ENCODE peak calls at places on chromosomes 3 and 15, in eight cellular contexts. P, E, K, G, U, R, Z and J are unnamed samples. For H3K36me3, the result is how much of the 10 kb centered on the place peaks cover.

GRCh38 chr15:44545934-44546802 is 9.2 kb downstream of the EIF3J start:
- DNase-seq in R (no peak), Z (no peak), E (no peak), G (no peak), P (peak), U (no peak), K (no peak), J (peak)

GRCh38 chr3:140296796-140297352 is 361.9 kb downstream of the CLSTN2 start:
- DNase-seq in E (no peak), G (peak), R (no peak), P (no peak), K (no peak), Z (no peak), U (no peak), J (peak)

GRCh38 chr3:88957751-88958452 is 149.5 kb upstream of the EPHA3 start:
- DNase-seq in G (no peak), K (no peak), E (no peak), R (no peak), Z (no peak), U (no peak), P (peak), J (peak)

GRCh38 chr3:50299929-50300680 is 900 bp upstream of the HYAL3 start:
- DNase-seq in U (peak), R (peak), K (no peak), Z (peak), E (no peak), G (no peak), P (no peak), J (peak)

GRCh38 chr3:125121246-125122010 is 65.6 kb upstream of the HEG1 start:
- DNase-seq in Z (no peak), P (no peak), U (no peak), K (peak), R (no peak), E (no peak), G (no peak), J (no peak)

GRCh38 chr15:84855032-84855645 is 29.3 kb upstream of the SLC28A1 start:
- DNase-seq in K (no peak), E (no peak), P (no peak), R (no peak), U (no peak), G (no peak), Z (no peak), J (no peak)

GRCh38 chr15:38589502-38589901 is 24.9 kb upstream of the RASGRP1 start:
- DNase-seq in R (no peak), K (no peak), P (peak), U (no peak), G (peak), E (no peak), Z (no peak), J (peak)

GRCh38 chr3:158743664-158744566 is 11.7 kb upstream of the RARRES1 start:
- DNase-seq in R (no peak), P (no peak), E (no peak), G (no peak), U (no peak), Z (no peak), K (no peak), J (no peak)

GRCh38 chr3:139745831-139746230 is 68.1 kb upstream of the NMNAT3 start:
- DNase-seq in Z (no peak), E (no peak), G (peak), U (no peak), P (peak), R (no peak), K (no peak), J (peak)

GRCh38 chr3:6807967-6808588 is 52.8 kb upstream of the GRM7 start:
- DNase-seq in P (no peak), G (peak), K (no peak), R (no peak), U (no peak), E (no peak), Z (no peak), J (peak)

GRCh38 chr3:17645074-17645698 is 97.2 kb downstream of the TBC1D5 start:
- DNase-seq in E (no peak), K (peak), P (peak), G (peak), U (no peak), Z (peak), R (no peak), J (peak)

GRCh38 chr3:107452436-107452835 is 70.3 kb upstream of the BBX start:
- DNase-seq in U (no peak), G (no peak), P (no peak), E (no peak), K (no peak), Z (no peak), R (no peak), J (peak)

GRCh38 chr3:58122936-58123700 is 87.7 kb downstream of the DNASE1L3 start:
- DNase-seq in E (no peak), U (no peak), K (no peak), Z (no peak), G (no peak), R (no peak), P (no peak), J (no peak)
- H3K36me3 ChIP-seq in E (half or more), U (half or more), K (under half), Z (under half), G (under half), R (half or more), P (under half), J (half or more)

GRCh38 chr3:71148455-71149060 is 435.0 kb downstream of the FOXP1 start:
- DNase-seq in P (no peak), R (no peak), E (no peak), G (no peak), K (no peak), Z (no peak), U (no peak), J (no peak)

GRCh38 chr3:71144525-71145253 is 438.8 kb downstream of the FOXP1 start:
- DNase-seq in Z (no peak), P (no peak), R (no peak), U (no peak), E (no peak), K (no peak), G (no peak), J (no peak)

GRCh38 chr3:71143493-71143892 is 440.0 kb downstream of the FOXP1 start:
- DNase-seq in G (no peak), U (no peak), E (no peak), P (no peak), R (no peak), Z (no peak), K (no peak), J (no peak)

GRCh38 chr3:71145954-71146353 is 437.6 kb downstream of the FOXP1 start:
- DNase-seq in E (no peak), K (no peak), P (no peak), R (no peak), U (no peak), Z (no peak), G (no peak), J (no peak)

GRCh38 chr3:71146673-71147072 is 436.9 kb downstream of the FOXP1 start:
- DNase-seq in R (no peak), U (no peak), E (no peak), P (no peak), K (no peak), G (no peak), Z (no peak), J (no peak)
- H3K36me3 ChIP-seq in R (under half), U (under half), E (under half), P (under half), K (under half), G (under half), Z (under half), J (under half)

GRCh38 chr3:127578802-127579201 is 11.7 kb downstream of the TPRA1 start:
- DNase-seq in R (no peak), E (no peak), K (no peak), Z (no peak), U (no peak), G (no peak), P (no peak), J (no peak)

GRCh38 chr3:127578168-127578567 is 12.4 kb downstream of the TPRA1 start:
- DNase-seq in E (no peak), Z (no peak), R (no peak), U (no peak), P (no peak), K (no peak), G (no peak), J (no peak)

GRCh38 chr3:127580327-127581060 is 10.0 kb downstream of the TPRA1 start:
- DNase-seq in R (no peak), G (no peak), Z (no peak), P (no peak), E (no peak), U (no peak), K (no peak), J (no peak)

GRCh38 chr3:127574880-127575878 is 15.4 kb downstream of the TPRA1 start:
- DNase-seq in U (peak), Z (peak), G (peak), E (peak), P (peak), R (peak), K (peak), J (peak)

DNA sequence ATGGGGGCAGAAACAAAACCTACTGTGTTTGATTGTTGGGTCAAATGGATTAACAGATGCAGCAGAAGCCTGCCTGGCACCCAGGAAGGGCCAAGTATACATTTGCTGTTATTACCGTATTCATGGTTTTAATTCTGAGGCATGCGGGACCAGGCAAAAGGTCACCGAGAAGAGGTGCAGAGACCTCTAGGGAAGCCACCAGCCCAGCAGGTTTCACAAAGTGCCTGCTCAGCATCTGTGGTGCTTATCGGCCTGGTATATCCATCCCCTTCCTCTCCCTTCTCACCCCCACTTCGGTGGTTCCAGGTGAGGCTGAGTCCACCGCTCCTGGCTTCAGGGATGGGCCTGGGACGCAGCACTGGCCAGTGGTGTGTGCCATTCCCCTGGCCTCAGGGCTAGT is 13.1 kb downstream of the TPRA1 start:
- DNase-seq in R (no peak), Z (no peak), U (no peak), P (no peak), G (no peak), K (no peak), E (no peak), J (no peak)
- H3K36me3 ChIP-seq in R (under half), Z (under half), U (under half), P (under half), G (under half), K (under half), E (under half), J (under half)

GRCh38 chr15:73298522-73298921 is 70.2 kb downstream of the HCN4 start:
- DNase-seq in R (no peak), Z (no peak), P (no peak), G (no peak), K (no peak), U (no peak), E (no peak), J (no peak)

GRCh38 chr15:73293773-73294172 is 75.0 kb downstream of the HCN4 start:
- DNase-seq in Z (no peak), K (no peak), R (no peak), P (no peak), E (no peak), U (no peak), G (peak), J (no peak)

GRCh38 chr15:73295630-73296286 is 73.0 kb downstream of the HCN4 start:
- DNase-seq in E (no peak), Z (no peak), P (no peak), G (peak), R (no peak), K (no peak), U (no peak), J (peak)

GRCh38 chr15:73291441-73291840 is 77.3 kb downstream of the HCN4 start:
- DNase-seq in K (no peak), G (no peak), P (no peak), E (no peak), Z (no peak), R (no peak), U (no peak), J (no peak)

GRCh38 chr15:73296621-73297353 is 72.0 kb downstream of the HCN4 start:
- DNase-seq in U (no peak), G (no peak), K (no peak), R (no peak), P (peak), E (no peak), Z (no peak), J (no peak)
- H3K36me3 ChIP-seq in U (under half), G (under half), K (under half), R (under half), P (under half), E (under half), Z (under half), J (under half)

GRCh38 chr3:37040231-37040630 is 46.9 kb downstream of the MLH1 start:
- DNase-seq in Z (no peak), R (no peak), G (no peak), K (no peak), E (no peak), P (no peak), U (no peak), J (peak)

GRCh38 chr3:37041546-37042195 is 48.4 kb downstream of the MLH1 start:
- DNase-seq in P (no peak), R (no peak), U (no peak), K (no peak), Z (no peak), G (no peak), E (no peak), J (peak)

GRCh38 chr3:37037352-37037751 is 44.0 kb downstream of the MLH1 start:
- DNase-seq in Z (no peak), K (no peak), E (no peak), R (no peak), P (no peak), G (no peak), U (no peak), J (no peak)

GRCh38 chr3:37039447-37039846 is 46.1 kb downstream of the MLH1 start:
- DNase-seq in P (no peak), K (no peak), G (no peak), E (no peak), Z (no peak), R (no peak), U (no peak), J (no peak)
- H3K36me3 ChIP-seq in P (under half), K (under half), G (under half), E (under half), Z (under half), R (half or more), U (half or more), J (under half)

GRCh38 chr3:154274345-154274744 is 49.9 kb downstream of the DHX36 start:
- DNase-seq in G (no peak), K (no peak), P (no peak), E (no peak), U (no peak), Z (no peak), R (no peak), J (no peak)

GRCh38 chr3:154275308-154275707 is 49.0 kb downstream of the DHX36 start:
- DNase-seq in R (no peak), Z (no peak), P (no peak), E (no peak), G (no peak), K (no peak), U (no peak), J (no peak)

GRCh38 chr3:154275965-154276364 is 48.3 kb downstream of the DHX36 start:
- DNase-seq in G (no peak), Z (no peak), P (no peak), U (no peak), R (no peak), E (no peak), K (no peak), J (no peak)

GRCh38 chr3:154273381-154273780 is 50.9 kb downstream of the DHX36 start:
- DNase-seq in E (no peak), R (no peak), P (no peak), Z (no peak), G (no peak), U (no peak), K (no peak), J (no peak)
- H3K36me3 ChIP-seq in E (under half), R (half or more), P (under half), Z (under half), G (under half), U (half or more), K (under half), J (half or more)

DNA sequence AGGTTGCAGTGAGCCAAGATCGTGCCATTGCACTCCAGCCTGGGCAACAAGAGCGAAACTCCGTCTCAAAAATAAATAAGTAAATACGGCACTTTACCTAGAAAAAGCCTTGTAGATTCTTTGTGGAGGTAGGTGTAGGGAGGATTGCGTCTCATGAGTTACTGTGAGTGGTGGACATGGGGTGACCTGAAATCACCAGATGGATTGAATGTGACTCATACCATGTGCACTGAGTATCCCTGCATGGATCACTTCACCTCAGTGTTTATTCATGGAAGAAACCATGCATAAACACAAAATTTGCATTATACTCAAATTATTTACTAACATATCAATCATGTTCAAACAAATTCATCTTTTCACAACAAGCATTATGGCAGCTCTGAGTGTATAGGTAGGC is 56.0 kb downstream of the MRPS25 start:
- DNase-seq in P (no peak), E (no peak), K (no peak), Z (no peak), U (no peak), G (no peak), R (no peak), J (no peak)
- H3K36me3 ChIP-seq in P (under half), E (under half), K (under half), Z (under half), U (under half), G (under half), R (half or more), J (under half)

DNA sequence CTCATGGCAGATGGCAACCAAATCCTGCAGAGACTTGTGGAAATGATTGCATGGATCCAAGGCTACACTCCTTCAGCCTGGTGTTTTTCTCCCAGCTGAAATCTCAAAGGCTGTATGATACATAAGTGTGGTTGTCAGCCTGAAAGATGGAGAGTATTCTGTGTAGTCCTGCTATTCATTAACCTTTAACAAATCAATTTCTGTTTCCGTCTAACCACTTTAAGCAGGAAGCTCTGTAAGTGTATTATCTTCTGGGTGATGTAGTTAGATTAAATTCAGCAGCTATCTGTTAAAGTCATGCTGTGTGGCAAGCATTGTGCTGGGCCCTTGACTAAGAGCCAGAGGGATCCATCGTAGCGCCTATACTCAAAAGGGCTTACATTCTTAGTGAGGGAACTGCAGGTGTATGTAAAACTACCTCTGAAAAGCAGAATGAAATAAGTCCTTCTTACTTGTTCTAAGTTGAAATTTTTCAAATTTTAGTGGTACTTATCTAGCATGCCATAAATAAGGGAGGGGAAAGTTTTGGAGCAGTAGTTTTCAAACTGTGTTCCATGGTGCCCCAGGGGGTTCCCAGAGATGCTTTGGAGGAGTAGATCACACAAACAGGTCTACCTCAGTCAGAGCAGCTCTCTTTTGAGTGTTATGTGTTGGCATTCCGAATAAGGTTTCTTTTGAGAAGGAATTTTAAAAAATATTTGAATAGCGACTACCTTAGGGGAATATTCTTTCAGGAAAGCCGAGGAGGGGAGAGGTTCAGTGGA is 28.9 kb downstream of the HACD3 start:
- DNase-seq in K (no peak), Z (no peak), E (no peak), P (no peak), G (no peak), R (no peak), U (no peak), J (no peak)
- H3K36me3 ChIP-seq in K (under half), Z (under half), E (under half), P (under half), G (under half), R (half or more), U (half or more), J (under half)

GRCh38 chr15:50440932-50441331 is 16.7 kb downstream of the USP8 start:
- DNase-seq in U (no peak), G (no peak), P (no peak), K (no peak), R (no peak), Z (no peak), E (no peak), J (no peak)
- H3K36me3 ChIP-seq in U (half or more), G (under half), P (under half), K (under half), R (half or more), Z (under half), E (under half), J (under half)

GRCh38 chr3:126464494-126464893 is 11.2 kb downstream of the ZXDC start:
- DNase-seq in U (no peak), E (no peak), G (no peak), R (peak), Z (peak), P (no peak), K (no peak), J (no peak)

GRCh38 chr3:126465928-126466564 is 9.6 kb downstream of the ZXDC start:
- DNase-seq in E (no peak), K (no peak), G (no peak), R (peak), Z (peak), P (no peak), U (no peak), J (no peak)

GRCh38 chr3:126464997-126465396 is 10.7 kb downstream of the ZXDC start:
- DNase-seq in U (no peak), G (no peak), Z (peak), P (no peak), E (no peak), R (peak), K (no peak), J (no peak)

GRCh38 chr3:126463521-126463920 is 12.2 kb downstream of the ZXDC start:
- DNase-seq in Z (no peak), G (no peak), E (no peak), P (no peak), U (no peak), K (no peak), R (peak), J (no peak)

GRCh38 chr3:126464093-126464492 is 11.6 kb downstream of the ZXDC start:
- DNase-seq in K (no peak), P (no peak), R (peak), G (no peak), U (no peak), Z (peak), E (no peak), J (no peak)
- H3K36me3 ChIP-seq in K (half or more), P (under half), R (half or more), G (under half), U (half or more), Z (under half), E (half or more), J (under half)